ENCODE peak calls at places on chromosome 2, in four cellular contexts. L, H, R and Q are unnamed samples.

GRCh38 chr2:105573490-105573889 is 171.2 kb upstream of the NCK2 start:
- DNase-seq in L (no peak), H (no peak), R (no peak), Q (no peak)

GRCh38 chr2:14759086-14759485 is 126.6 kb downstream of the LRATD1 start:
- DNase-seq in R (no peak), H (no peak), L (no peak), Q (no peak)

GRCh38 chr2:139969301-139969700 is 1189.1 kb upstream of the NXPH2 start:
- DNase-seq in R (no peak), H (no peak), L (no peak), Q (no peak)

GRCh38 chr2:205754924-205755321 is 72.6 kb downstream of the NRP2 start:
- DNase-seq in L (peak; percentile 69), R (no peak), H (no peak), Q (no peak)

GRCh38 chr2:69255760-69256159 is 131.3 kb downstream of the GFPT1 start:
- DNase-seq in R (no peak), H (no peak), L (no peak), Q (no peak)

GRCh38 chr2:19649785-19650380 is 251.9 kb downstream of the TTC32 start:
- DNase-seq in R (no peak), L (peak; percentile 75), H (no peak), Q (no peak)

GRCh38 chr2:237154894-237155851 is 69.5 kb downstream of the COPS8 start:
- DNase-seq in R (no peak), L (no peak), H (no peak), Q (no peak)

GRCh38 chr2:235976956-235977355 is 191.2 kb downstream of the GBX2 start:
- DNase-seq in R (no peak), L (no peak), H (no peak), Q (no peak)

GRCh38 chr2:28567076-28567471 is 71.2 kb downstream of the PLB1 start:
- DNase-seq in L (peak; percentile 30), H (peak; percentile 59), R (no peak), Q (no peak)

GRCh38 chr2:171703574-171704347 is 16.5 kb downstream of the DYNC1I2 start:
- DNase-seq in H (no peak), L (no peak), R (no peak), Q (peak; percentile 22)

GRCh38 chr2:43519711-43520221 is 76.1 kb downstream of the THADA start:
- DNase-seq in L (peak; percentile 20), H (no peak), R (no peak), Q (peak; percentile 51)

GRCh38 chr2:44479127-44479887 is 117.6 kb downstream of the CAMKMT start:
- DNase-seq in L (peak; percentile 22), H (peak; percentile 58), R (peak; percentile 78), Q (peak; percentile 79)

GRCh38 chr2:231601356-231602229 is 8.9 kb downstream of the TEX44 start:
- DNase-seq in L (peak; percentile 88), H (peak; percentile 69), R (no peak), Q (peak; percentile 69)

GRCh38 chr2:164323978-164324377 is 297.3 kb downstream of the GRB14 start:
- DNase-seq in H (no peak), L (no peak), R (no peak), Q (no peak)

GRCh38 chr2:69143726-69144360 is 130.9 kb downstream of the ANTXR1 start:
- DNase-seq in H (no peak), L (peak; percentile 29), R (no peak), Q (no peak)

GRCh38 chr2:227623225-227623624 is 5.9 kb downstream of the SCYGR4 start:
- DNase-seq in R (no peak), L (no peak), H (no peak), Q (no peak)

GRCh38 chr2:85165291-85165690 is 32.1 kb downstream of the TCF7L1 start:
- DNase-seq in H (no peak), L (no peak), R (no peak), Q (no peak)

GRCh38 chr2:44205169-44205568 is 36.5 kb downstream of the PPM1B start:
- DNase-seq in H (no peak), R (no peak), L (no peak), Q (no peak)

GRCh38 chr2:1101011-1101410 is 150.4 kb downstream of the SNTG2 start:
- DNase-seq in R (no peak), L (no peak), H (no peak), Q (no peak)

GRCh38 chr2:196277002-196277401 is 105.6 kb upstream of the STK17B start:
- DNase-seq in R (no peak), L (no peak), H (no peak), Q (peak; percentile 74)

GRCh38 chr2:129803067-129803466 is 176.4 kb upstream of the RAB6C start:
- DNase-seq in H (no peak), R (no peak), L (no peak), Q (no peak)

GRCh38 chr2:153163055-153163454 is 315.5 kb downstream of the RPRM start:
- DNase-seq in R (peak; percentile 15), H (peak; percentile 5), L (no peak), Q (no peak)

GRCh38 chr2:72919414-72920316 is 2.3 kb downstream of the EMX1 start:
- DNase-seq in R (no peak), H (no peak), L (no peak), Q (no peak)